ENCODE peak calls at places on chromosomes 5 and 9, in nine cellular contexts. One of them, this sample, is unnamed.

GRCh38 chr9:115413766-115414382 is 295.9 kb upstream of the TNC start:
- DNase-seq in PC-9: no peak
- DNase-seq in AG04450: no peak
- DNase-seq in ascending aorta: no peak
- DNase-seq in mesothelial cell of epicardium: no peak
- DNase-seq in lung: no peak
- DNase-seq in fibroblast of mammary gland: peak
- DNase-seq in right lobe of liver: no peak
- DNase-seq in AG09309: no peak
- DNase-seq in this sample: no peak

GRCh38 chr5:34656700-34657549 is 797 bp downstream of the RAI14 start:
- DNase-seq in AG09309: no peak
- DNase-seq in AG04450: no peak
- DNase-seq in mesothelial cell of epicardium: peak
- DNase-seq in PC-9: no peak
- DNase-seq in lung: no peak
- DNase-seq in fibroblast of mammary gland: no peak
- DNase-seq in right lobe of liver: peak
- DNase-seq in ascending aorta: no peak
- DNase-seq in this sample: no peak

GRCh38 chr5:42573386-42573785 is 150.1 kb downstream of the GHR start:
- DNase-seq in mesothelial cell of epicardium: no peak
- DNase-seq in fibroblast of mammary gland: no peak
- DNase-seq in AG09309: no peak
- DNase-seq in PC-9: no peak
- DNase-seq in ascending aorta: no peak
- DNase-seq in right lobe of liver: peak
- DNase-seq in lung: no peak
- DNase-seq in AG04450: no peak
- DNase-seq in this sample: no peak

GRCh38 chr5:78746990-78747389 is 98.4 kb upstream of the LHFPL2 start:
- DNase-seq in AG09309: no peak
- DNase-seq in fibroblast of mammary gland: no peak
- DNase-seq in right lobe of liver: no peak
- DNase-seq in ascending aorta: no peak
- DNase-seq in PC-9: no peak
- DNase-seq in lung: no peak
- DNase-seq in mesothelial cell of epicardium: no peak
- DNase-seq in AG04450: no peak
- DNase-seq in this sample: no peak

GRCh38 chr9:87662808-87663528 is 63.0 kb upstream of the CTSL start:
- DNase-seq in AG04450: no peak
- DNase-seq in mesothelial cell of epicardium: peak
- DNase-seq in PC-9: peak
- DNase-seq in AG09309: peak
- DNase-seq in fibroblast of mammary gland: peak
- DNase-seq in right lobe of liver: peak
- DNase-seq in lung: peak
- DNase-seq in ascending aorta: no peak
- DNase-seq in this sample: peak

GRCh38 chr5:93721511-93721910 is 19.9 kb downstream of the POU5F2 start:
- DNase-seq in fibroblast of mammary gland: no peak
- DNase-seq in ascending aorta: no peak
- DNase-seq in mesothelial cell of epicardium: no peak
- DNase-seq in AG09309: no peak
- DNase-seq in AG04450: no peak
- DNase-seq in PC-9: no peak
- DNase-seq in lung: no peak
- DNase-seq in right lobe of liver: no peak
- DNase-seq in this sample: no peak

GRCh38 chr9:16013826-16014225 is 461.0 kb downstream of the CCDC171 start:
- DNase-seq in fibroblast of mammary gland: no peak
- DNase-seq in ascending aorta: no peak
- DNase-seq in right lobe of liver: no peak
- DNase-seq in mesothelial cell of epicardium: no peak
- DNase-seq in PC-9: no peak
- DNase-seq in lung: no peak
- DNase-seq in AG09309: no peak
- DNase-seq in AG04450: no peak
- DNase-seq in this sample: no peak

GRCh38 chr9:93184439-93185221 is 691 bp downstream of the WNK2 start:
- DNase-seq in AG09309: no peak
- DNase-seq in lung: no peak
- DNase-seq in right lobe of liver: no peak
- DNase-seq in ascending aorta: no peak
- DNase-seq in AG04450: no peak
- DNase-seq in mesothelial cell of epicardium: no peak
- DNase-seq in fibroblast of mammary gland: no peak
- DNase-seq in PC-9: no peak
- DNase-seq in this sample: no peak

GRCh38 chr9:133973791-133974630 is 18.1 kb downstream of the VAV2 start:
- DNase-seq in mesothelial cell of epicardium: no peak
- DNase-seq in AG04450: no peak
- DNase-seq in right lobe of liver: peak
- DNase-seq in AG09309: no peak
- DNase-seq in PC-9: no peak
- DNase-seq in ascending aorta: no peak
- DNase-seq in fibroblast of mammary gland: no peak
- DNase-seq in lung: no peak
- DNase-seq in this sample: no peak

GRCh38 chr5:143972068-143972467 is 160.1 kb downstream of the HMHB1 start:
- DNase-seq in lung: no peak
- DNase-seq in PC-9: no peak
- DNase-seq in mesothelial cell of epicardium: no peak
- DNase-seq in fibroblast of mammary gland: no peak
- DNase-seq in ascending aorta: no peak
- DNase-seq in AG09309: no peak
- DNase-seq in AG04450: no peak
- DNase-seq in right lobe of liver: no peak
- DNase-seq in this sample: no peak

GRCh38 chr9:125556046-125556445 is 151.0 kb downstream of the MAPKAP1 start:
- DNase-seq in PC-9: no peak
- DNase-seq in right lobe of liver: no peak
- DNase-seq in AG04450: no peak
- DNase-seq in AG09309: no peak
- DNase-seq in mesothelial cell of epicardium: no peak
- DNase-seq in fibroblast of mammary gland: no peak
- DNase-seq in lung: no peak
- DNase-seq in ascending aorta: no peak
- DNase-seq in this sample: no peak

GRCh38 chr5:134392301-134392700 is 19.4 kb downstream of the CDKN2AIPNL start:
- DNase-seq in AG09309: no peak
- DNase-seq in PC-9: no peak
- DNase-seq in AG04450: peak
- DNase-seq in right lobe of liver: no peak
- DNase-seq in mesothelial cell of epicardium: no peak
- DNase-seq in ascending aorta: no peak
- DNase-seq in lung: no peak
- DNase-seq in fibroblast of mammary gland: no peak
- DNase-seq in this sample: no peak

GRCh38 chr5:134398609-134399155 is 13.0 kb downstream of the CDKN2AIPNL start:
- DNase-seq in AG04450: no peak
- DNase-seq in ascending aorta: no peak
- DNase-seq in lung: no peak
- DNase-seq in right lobe of liver: no peak
- DNase-seq in mesothelial cell of epicardium: no peak
- DNase-seq in fibroblast of mammary gland: no peak
- DNase-seq in PC-9: no peak
- DNase-seq in AG09309: no peak
- DNase-seq in this sample: no peak

GRCh38 chr5:134394932-134395331 is 16.7 kb downstream of the CDKN2AIPNL start:
- DNase-seq in AG09309: no peak
- DNase-seq in right lobe of liver: no peak
- DNase-seq in AG04450: no peak
- DNase-seq in lung: no peak
- DNase-seq in ascending aorta: no peak
- DNase-seq in mesothelial cell of epicardium: no peak
- DNase-seq in fibroblast of mammary gland: no peak
- DNase-seq in PC-9: no peak
- DNase-seq in this sample: no peak

GRCh38 chr5:134397196-134397595 is 14.5 kb downstream of the CDKN2AIPNL start:
- DNase-seq in AG09309: no peak
- DNase-seq in fibroblast of mammary gland: no peak
- DNase-seq in mesothelial cell of epicardium: no peak
- DNase-seq in ascending aorta: no peak
- DNase-seq in lung: no peak
- DNase-seq in PC-9: no peak
- DNase-seq in right lobe of liver: no peak
- DNase-seq in AG04450: no peak
- DNase-seq in this sample: no peak

GRCh38 chr5:134396274-134396673 is 15.4 kb downstream of the CDKN2AIPNL start:
- DNase-seq in AG09309: no peak
- DNase-seq in lung: no peak
- DNase-seq in mesothelial cell of epicardium: no peak
- DNase-seq in PC-9: no peak
- DNase-seq in ascending aorta: no peak
- DNase-seq in AG04450: no peak
- DNase-seq in right lobe of liver: no peak
- DNase-seq in fibroblast of mammary gland: no peak
- DNase-seq in this sample: no peak
- TF ChIP-seq CTCF in AG09309: no peak
- TF ChIP-seq CTCF in lung: no peak
- TF ChIP-seq CTCF in mesothelial cell of epicardium: no peak
- TF ChIP-seq CTCF in PC-9: no peak
- TF ChIP-seq CTCF in ascending aorta: no peak
- TF ChIP-seq CTCF in AG04450: no peak
- TF ChIP-seq CTCF in right lobe of liver: no peak
- TF ChIP-seq CTCF in fibroblast of mammary gland: no peak
- TF ChIP-seq CTCF in this sample: no peak

GRCh38 chr9:127206666-127207065 is 57.9 kb upstream of the GARNL3 start:
- DNase-seq in AG09309: no peak
- DNase-seq in ascending aorta: no peak
- DNase-seq in right lobe of liver: no peak
- DNase-seq in lung: no peak
- DNase-seq in fibroblast of mammary gland: no peak
- DNase-seq in mesothelial cell of epicardium: no peak
- DNase-seq in AG04450: no peak
- DNase-seq in PC-9: no peak
- DNase-seq in this sample: no peak

GRCh38 chr9:127209220-127209619 is 55.4 kb upstream of the GARNL3 start:
- DNase-seq in AG09309: no peak
- DNase-seq in fibroblast of mammary gland: no peak
- DNase-seq in right lobe of liver: no peak
- DNase-seq in AG04450: no peak
- DNase-seq in PC-9: no peak
- DNase-seq in lung: no peak
- DNase-seq in mesothelial cell of epicardium: no peak
- DNase-seq in ascending aorta: no peak
- DNase-seq in this sample: no peak

GRCh38 chr9:127205952-127206351 is 58.6 kb upstream of the GARNL3 start:
- DNase-seq in ascending aorta: no peak
- DNase-seq in fibroblast of mammary gland: no peak
- DNase-seq in lung: no peak
- DNase-seq in AG09309: no peak
- DNase-seq in AG04450: no peak
- DNase-seq in right lobe of liver: no peak
- DNase-seq in PC-9: no peak
- DNase-seq in mesothelial cell of epicardium: no peak
- DNase-seq in this sample: no peak

GRCh38 chr9:127208416-127208815 is 56.2 kb upstream of the GARNL3 start:
- DNase-seq in right lobe of liver: no peak
- DNase-seq in fibroblast of mammary gland: no peak
- DNase-seq in ascending aorta: no peak
- DNase-seq in lung: no peak
- DNase-seq in PC-9: no peak
- DNase-seq in AG04450: no peak
- DNase-seq in mesothelial cell of epicardium: no peak
- DNase-seq in AG09309: no peak
- DNase-seq in this sample: no peak

DNA sequence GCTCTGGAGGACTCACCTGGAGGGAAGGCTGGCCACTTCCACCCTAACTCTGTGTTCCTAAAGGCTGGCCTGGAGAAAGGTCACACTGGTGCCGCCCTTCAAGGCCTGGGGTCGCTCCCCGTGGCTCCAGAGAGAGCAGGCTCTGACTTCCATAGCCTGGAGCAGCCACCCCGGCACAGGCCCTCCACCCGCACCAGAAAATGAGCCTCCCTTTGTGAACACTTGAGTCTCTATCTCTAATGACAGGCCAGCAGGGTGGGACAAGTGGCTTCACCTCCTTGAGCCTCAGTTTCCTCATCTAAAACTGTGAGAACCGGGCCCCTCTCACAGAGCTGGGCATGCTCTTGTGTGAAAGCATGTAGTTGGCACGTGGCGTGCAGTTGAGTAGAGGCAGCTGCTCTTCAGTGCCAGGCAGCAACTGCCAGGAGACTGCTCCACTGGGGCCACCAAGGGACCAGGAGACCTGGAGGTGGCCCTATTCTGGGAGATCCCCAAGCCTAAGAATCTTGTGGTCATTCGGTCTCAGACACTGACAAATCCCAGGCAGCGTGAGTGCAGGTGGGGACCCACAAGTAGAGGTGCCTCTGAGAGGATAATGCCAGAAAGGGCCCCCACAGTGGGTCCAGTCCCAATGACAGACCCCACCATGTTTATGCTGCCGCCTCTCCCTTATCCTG is 56.7 kb upstream of the GARNL3 start:
- DNase-seq in AG09309: no peak
- DNase-seq in AG04450: no peak
- DNase-seq in ascending aorta: no peak
- DNase-seq in mesothelial cell of epicardium: no peak
- DNase-seq in fibroblast of mammary gland: no peak
- DNase-seq in right lobe of liver: no peak
- DNase-seq in lung: no peak
- DNase-seq in PC-9: no peak
- DNase-seq in this sample: no peak
- TF ChIP-seq CTCF in AG09309: no peak
- TF ChIP-seq CTCF in AG04450: no peak
- TF ChIP-seq CTCF in ascending aorta: no peak
- TF ChIP-seq CTCF in mesothelial cell of epicardium: no peak
- TF ChIP-seq CTCF in fibroblast of mammary gland: no peak
- TF ChIP-seq CTCF in right lobe of liver: no peak
- TF ChIP-seq CTCF in lung: no peak
- TF ChIP-seq CTCF in PC-9: no peak
- TF ChIP-seq CTCF in this sample: no peak

GRCh38 chr5:82967072-82967471 is 110.1 kb downstream of the TMEM167A start:
- DNase-seq in AG09309: no peak
- DNase-seq in fibroblast of mammary gland: no peak
- DNase-seq in ascending aorta: no peak
- DNase-seq in mesothelial cell of epicardium: no peak
- DNase-seq in AG04450: no peak
- DNase-seq in right lobe of liver: no peak
- DNase-seq in PC-9: no peak
- DNase-seq in lung: no peak
- DNase-seq in this sample: no peak
- TF ChIP-seq CTCF in AG09309: no peak
- TF ChIP-seq CTCF in fibroblast of mammary gland: no peak
- TF ChIP-seq CTCF in ascending aorta: no peak
- TF ChIP-seq CTCF in mesothelial cell of epicardium: no peak
- TF ChIP-seq CTCF in AG04450: no peak
- TF ChIP-seq CTCF in right lobe of liver: no peak
- TF ChIP-seq CTCF in PC-9: no peak
- TF ChIP-seq CTCF in lung: no peak
- TF ChIP-seq CTCF in this sample: no peak

DNA sequence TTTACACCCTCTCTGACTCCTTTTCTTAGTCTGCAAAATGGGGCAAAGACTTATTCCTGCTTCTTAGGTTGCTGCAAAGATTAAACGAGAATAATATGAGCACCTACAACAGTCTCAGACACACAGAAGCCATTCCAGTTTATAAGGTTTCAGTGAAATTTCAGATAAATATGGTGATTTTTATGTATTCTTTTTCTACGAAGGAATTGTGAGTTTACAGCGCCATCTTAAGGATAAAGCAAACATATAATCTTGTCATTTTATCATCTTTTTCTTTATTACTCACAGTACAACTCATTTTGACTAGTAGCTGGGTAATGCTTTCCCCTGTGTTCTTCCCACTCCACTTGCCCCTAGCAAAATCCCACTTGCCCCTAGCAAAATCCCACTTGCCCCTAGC is 29.2 kb upstream of the SMC5 start:
- DNase-seq in ascending aorta: no peak
- DNase-seq in right lobe of liver: no peak
- DNase-seq in fibroblast of mammary gland: peak
- DNase-seq in PC-9: no peak
- DNase-seq in mesothelial cell of epicardium: no peak
- DNase-seq in lung: no peak
- DNase-seq in AG04450: no peak
- DNase-seq in AG09309: peak
- DNase-seq in this sample: no peak
- TF ChIP-seq CTCF in ascending aorta: no peak
- TF ChIP-seq CTCF in right lobe of liver: no peak
- TF ChIP-seq CTCF in fibroblast of mammary gland: peak
- TF ChIP-seq CTCF in PC-9: peak
- TF ChIP-seq CTCF in mesothelial cell of epicardium: no peak
- TF ChIP-seq CTCF in lung: no peak
- TF ChIP-seq CTCF in AG04450: peak
- TF ChIP-seq CTCF in AG09309: peak
- TF ChIP-seq CTCF in this sample: peak

This sample was measured in AG09319.